ENCODE peak calls at places on chromosome 6, in seven cellular contexts. G, X, Q, T, J, I and K are unnamed samples.

GRCh38 chr6:104754788-104755409 is 104.8 kb downstream of the HACE1 start:
- DNase-seq in G (peak), X (no peak), Q (no peak), T (no peak), J (no peak), I (no peak), K (no peak)

GRCh38 chr6:20708367-20709124 is 174.3 kb downstream of the CDKAL1 start:
- DNase-seq in G (no peak), X (no peak), Q (no peak), T (no peak), J (peak), I (no peak), K (peak)

GRCh38 chr6:117530467-117531242 is 48.2 kb downstream of the DCBLD1 start:
- DNase-seq in G (peak), X (no peak), Q (no peak), T (no peak), J (no peak), I (no peak), K (no peak)

GRCh38 chr6:105968230-105968954 is 117.7 kb upstream of the PRDM1 start:
- DNase-seq in G (no peak), X (peak), Q (no peak), T (no peak), J (no peak), I (no peak), K (no peak)

GRCh38 chr6:109772961-109773431 is 81.9 kb downstream of the FIG4 start:
- DNase-seq in G (no peak), X (peak), Q (no peak), T (no peak), J (no peak), I (no peak), K (no peak)

GRCh38 chr6:30721198-30722024 is 1.3 kb downstream of the TUBB start:
- DNase-seq in G (peak), X (peak), Q (peak), T (peak), J (peak), I (peak), K (peak)

GRCh38 chr6:42300185-42300584 is 82.5 kb upstream of the MRPS10 start:
- DNase-seq in G (no peak), X (no peak), Q (no peak), T (no peak), J (no peak), I (no peak), K (no peak)

GRCh38 chr6:63598251-63599036 is 26.2 kb downstream of the LOC128125822 start:
- DNase-seq in G (peak), X (peak), Q (peak), T (peak), J (peak), I (peak), K (peak)

GRCh38 chr6:143864234-143864633 is at the start of gene ZC2HC1B:
- DNase-seq in G (no peak), X (no peak), Q (no peak), T (no peak), J (no peak), I (no peak), K (no peak)

GRCh38 chr6:74070091-74070490 is 374.1 kb downstream of the CD109 start:
- DNase-seq in G (peak), X (no peak), Q (no peak), T (no peak), J (no peak), I (no peak), K (no peak)

GRCh38 chr6:52681416-52681815 is 10.5 kb downstream of the TMEM14A start:
- DNase-seq in G (no peak), X (no peak), Q (no peak), T (no peak), J (no peak), I (no peak), K (no peak)

GRCh38 chr6:3876131-3876530 is 27.0 kb downstream of the FAM50B start:
- DNase-seq in G (peak), X (no peak), Q (no peak), T (no peak), J (no peak), I (no peak), K (no peak)

GRCh38 chr6:35483490-35483889 is 13.4 kb downstream of the TEAD3 start:
- DNase-seq in G (no peak), X (no peak), Q (no peak), T (no peak), J (no peak), I (no peak), K (no peak)

GRCh38 chr6:1024587-1024986 is 287.3 kb upstream of the FOXQ1 start:
- DNase-seq in G (no peak), X (no peak), Q (no peak), T (no peak), J (no peak), I (no peak), K (peak)